ENCODE peak calls at places on chromosomes 5 and 9, in six cellular contexts. One of them, this sample, is unnamed.

GRCh38 chr9:120717194-120717593 is 2.9 kb upstream of the MEGF9 start:
- DNase-seq in stimulated activated CD4-positive, alpha-beta T cell treated with anti-CD3 and anti-CD28 coated beads, Interleukin-4, amount 100 ng/mL, for 48 hours: no peak
- DNase-seq in OCI-M1: no peak
- DNase-seq in ecto neural progenitor cell: no peak
- DNase-seq in AG08396: no peak
- DNase-seq in GM12865: no peak
- DNase-seq in this sample: no peak

GRCh38 chr5:431711-432050 is 11.3 kb upstream of the EXOC3 start:
- DNase-seq in stimulated activated CD4-positive, alpha-beta T cell treated with anti-CD3 and anti-CD28 coated beads, Interleukin-4, amount 100 ng/mL, for 48 hours: no peak
- DNase-seq in OCI-M1: no peak
- DNase-seq in ecto neural progenitor cell: no peak
- DNase-seq in AG08396: no peak
- DNase-seq in GM12865: no peak
- DNase-seq in this sample: no peak

GRCh38 chr9:127074561-127075548 is 47.6 kb downstream of the ANGPTL2 start:
- DNase-seq in stimulated activated CD4-positive, alpha-beta T cell treated with anti-CD3 and anti-CD28 coated beads, Interleukin-4, amount 100 ng/mL, for 48 hours: no peak
- DNase-seq in OCI-M1: no peak
- DNase-seq in ecto neural progenitor cell: no peak
- DNase-seq in AG08396: no peak
- DNase-seq in GM12865: no peak
- DNase-seq in this sample: peak; percentile 82

GRCh38 chr5:27748847-27749246 is 710.5 kb upstream of the CDH9 start:
- DNase-seq in stimulated activated CD4-positive, alpha-beta T cell treated with anti-CD3 and anti-CD28 coated beads, Interleukin-4, amount 100 ng/mL, for 48 hours: no peak
- DNase-seq in OCI-M1: no peak
- DNase-seq in ecto neural progenitor cell: no peak
- DNase-seq in AG08396: no peak
- DNase-seq in GM12865: no peak
- DNase-seq in this sample: no peak

GRCh38 chr5:169651526-169651925 is 14.5 kb downstream of the DOCK2 start:
- DNase-seq in stimulated activated CD4-positive, alpha-beta T cell treated with anti-CD3 and anti-CD28 coated beads, Interleukin-4, amount 100 ng/mL, for 48 hours: no peak
- DNase-seq in OCI-M1: no peak
- DNase-seq in ecto neural progenitor cell: no peak
- DNase-seq in AG08396: no peak
- DNase-seq in GM12865: no peak
- DNase-seq in this sample: no peak

GRCh38 chr5:170151105-170151831 is 45.6 kb downstream of the FOXI1 start:
- DNase-seq in stimulated activated CD4-positive, alpha-beta T cell treated with anti-CD3 and anti-CD28 coated beads, Interleukin-4, amount 100 ng/mL, for 48 hours: no peak
- DNase-seq in OCI-M1: peak; percentile 86
- DNase-seq in ecto neural progenitor cell: peak; percentile 45
- DNase-seq in AG08396: peak; percentile 57
- DNase-seq in GM12865: peak; percentile 70
- DNase-seq in this sample: no peak

GRCh38 chr5:57176350-57176857 is 2.5 kb downstream of the GPBP1 start:
- DNase-seq in stimulated activated CD4-positive, alpha-beta T cell treated with anti-CD3 and anti-CD28 coated beads, Interleukin-4, amount 100 ng/mL, for 48 hours: no peak
- DNase-seq in OCI-M1: peak; percentile 59
- DNase-seq in ecto neural progenitor cell: no peak
- DNase-seq in AG08396: no peak
- DNase-seq in GM12865: peak; percentile 54
- DNase-seq in this sample: no peak

GRCh38 chr9:2420488-2421056 is 201.0 kb upstream of the VLDLR start:
- DNase-seq in stimulated activated CD4-positive, alpha-beta T cell treated with anti-CD3 and anti-CD28 coated beads, Interleukin-4, amount 100 ng/mL, for 48 hours: no peak
- DNase-seq in OCI-M1: no peak
- DNase-seq in ecto neural progenitor cell: no peak
- DNase-seq in AG08396: no peak
- DNase-seq in GM12865: no peak
- DNase-seq in this sample: no peak

GRCh38 chr5:160506006-160507004 is 84.7 kb downstream of the PTTG1 start:
- DNase-seq in stimulated activated CD4-positive, alpha-beta T cell treated with anti-CD3 and anti-CD28 coated beads, Interleukin-4, amount 100 ng/mL, for 48 hours: peak; percentile 42
- DNase-seq in OCI-M1: no peak
- DNase-seq in ecto neural progenitor cell: no peak
- DNase-seq in AG08396: peak; percentile 32
- DNase-seq in GM12865: peak; percentile 83
- DNase-seq in this sample: no peak

GRCh38 chr5:32312194-32312681 is 501 bp downstream of the MTMR12 start:
- DNase-seq in stimulated activated CD4-positive, alpha-beta T cell treated with anti-CD3 and anti-CD28 coated beads, Interleukin-4, amount 100 ng/mL, for 48 hours: peak; percentile 31
- DNase-seq in OCI-M1: peak; percentile 50
- DNase-seq in ecto neural progenitor cell: peak; percentile 72
- DNase-seq in AG08396: peak; percentile 76
- DNase-seq in GM12865: peak; percentile 75
- DNase-seq in this sample: peak; percentile 51

GRCh38 chr9:76341616-76342015 is 52.6 kb downstream of the RFK start:
- DNase-seq in stimulated activated CD4-positive, alpha-beta T cell treated with anti-CD3 and anti-CD28 coated beads, Interleukin-4, amount 100 ng/mL, for 48 hours: no peak
- DNase-seq in OCI-M1: no peak
- DNase-seq in ecto neural progenitor cell: no peak
- DNase-seq in AG08396: no peak
- DNase-seq in GM12865: no peak
- DNase-seq in this sample: no peak

GRCh38 chr9:89750117-89750551 is 145.3 kb downstream of the GADD45G start:
- DNase-seq in stimulated activated CD4-positive, alpha-beta T cell treated with anti-CD3 and anti-CD28 coated beads, Interleukin-4, amount 100 ng/mL, for 48 hours: no peak
- DNase-seq in OCI-M1: no peak
- DNase-seq in ecto neural progenitor cell: peak; percentile 61
- DNase-seq in AG08396: no peak
- DNase-seq in GM12865: no peak
- DNase-seq in this sample: peak; percentile 30

GRCh38 chr5:137565450-137565849 is 66.3 kb upstream of the SPOCK1 start:
- DNase-seq in stimulated activated CD4-positive, alpha-beta T cell treated with anti-CD3 and anti-CD28 coated beads, Interleukin-4, amount 100 ng/mL, for 48 hours: no peak
- DNase-seq in OCI-M1: no peak
- DNase-seq in ecto neural progenitor cell: no peak
- DNase-seq in AG08396: no peak
- DNase-seq in GM12865: no peak
- DNase-seq in this sample: no peak

GRCh38 chr9:91824591-91825339 is 125.3 kb downstream of the ROR2 start:
- DNase-seq in stimulated activated CD4-positive, alpha-beta T cell treated with anti-CD3 and anti-CD28 coated beads, Interleukin-4, amount 100 ng/mL, for 48 hours: no peak
- DNase-seq in OCI-M1: no peak
- DNase-seq in ecto neural progenitor cell: no peak
- DNase-seq in AG08396: no peak
- DNase-seq in GM12865: no peak
- DNase-seq in this sample: no peak

GRCh38 chr5:117262607-117263131 is 688.0 kb upstream of the SEMA6A start:
- DNase-seq in stimulated activated CD4-positive, alpha-beta T cell treated with anti-CD3 and anti-CD28 coated beads, Interleukin-4, amount 100 ng/mL, for 48 hours: no peak
- DNase-seq in OCI-M1: no peak
- DNase-seq in ecto neural progenitor cell: no peak
- DNase-seq in AG08396: no peak
- DNase-seq in GM12865: no peak
- DNase-seq in this sample: peak; percentile 17

GRCh38 chr5:54727874-54728273 is 210.3 kb downstream of the SNX18 start:
- DNase-seq in stimulated activated CD4-positive, alpha-beta T cell treated with anti-CD3 and anti-CD28 coated beads, Interleukin-4, amount 100 ng/mL, for 48 hours: no peak
- DNase-seq in OCI-M1: no peak
- DNase-seq in ecto neural progenitor cell: no peak
- DNase-seq in AG08396: no peak
- DNase-seq in GM12865: no peak
- DNase-seq in this sample: no peak

GRCh38 chr9:133708123-133708769 is 29.9 kb downstream of the SARDH start:
- DNase-seq in stimulated activated CD4-positive, alpha-beta T cell treated with anti-CD3 and anti-CD28 coated beads, Interleukin-4, amount 100 ng/mL, for 48 hours: no peak
- DNase-seq in OCI-M1: no peak
- DNase-seq in ecto neural progenitor cell: no peak
- DNase-seq in AG08396: no peak
- DNase-seq in GM12865: no peak
- DNase-seq in this sample: no peak

GRCh38 chr5:176151286-176151685 is 86.9 kb upstream of the SIMC1 start:
- DNase-seq in stimulated activated CD4-positive, alpha-beta T cell treated with anti-CD3 and anti-CD28 coated beads, Interleukin-4, amount 100 ng/mL, for 48 hours: no peak
- DNase-seq in OCI-M1: no peak
- DNase-seq in ecto neural progenitor cell: no peak
- DNase-seq in AG08396: no peak
- DNase-seq in GM12865: no peak
- DNase-seq in this sample: no peak